ENCODE peak calls at places on chromosomes 6 and 20, in six cellular contexts. B is fibroblast of mammary gland, C is brain microvascular endothelial cell, T is neuronal stem cell, K is NCI-H1105, L is H54. Q is an unnamed sample.

GRCh38 chr6:80610821-80611220 is 504.4 kb downstream of the BCKDHB start:
- DNase-seq in B (peak), C (peak), T (no peak), K (no peak), L (no peak), Q (no peak)

GRCh38 chr6:27168586-27169443 is 78.7 kb upstream of the PRSS16 start:
- DNase-seq in B (peak), C (peak), T (no peak), K (no peak), L (no peak), Q (no peak)

GRCh38 chr6:159525445-159526031 is 167.5 kb downstream of the SOD2 start:
- DNase-seq in B (no peak), C (no peak), T (no peak), K (no peak), L (no peak), Q (no peak)

GRCh38 chr6:107318100-107318736 is 141.1 kb downstream of the PDSS2 start:
- DNase-seq in B (peak), C (peak), T (peak), K (peak), L (peak), Q (peak)

GRCh38 chr6:5782783-5783567 is 223.8 kb downstream of the NRN1 start:
- DNase-seq in B (no peak), C (no peak), T (no peak), K (peak), L (no peak), Q (no peak)

GRCh38 chr6:45185403-45186251 is 142.5 kb upstream of the RUNX2 start:
- DNase-seq in B (peak), C (no peak), T (no peak), K (no peak), L (no peak), Q (no peak)

GRCh38 chr6:157323114-157323923 is at the start of gene TMEM242:
- DNase-seq in B (peak), C (peak), T (peak), K (no peak), L (peak), Q (peak)

GRCh38 chr6:14767176-14767575 is 478.7 kb upstream of the JARID2 start:
- DNase-seq in B (no peak), C (no peak), T (no peak), K (peak), L (no peak), Q (no peak)

GRCh38 chr6:38725414-38726183 is 10.5 kb downstream of the DNAH8 start:
- DNase-seq in B (no peak), C (peak), T (no peak), K (no peak), L (peak), Q (no peak)

GRCh38 chr6:35025241-35026188 is 115.6 kb downstream of the TCP11 start:
- DNase-seq in B (peak), C (no peak), T (no peak), K (no peak), L (no peak), Q (no peak)

GRCh38 chr6:111487656-111488055 is 4.6 kb upstream of the REV3L start:
- DNase-seq in B (peak), C (peak), T (no peak), K (no peak), L (no peak), Q (peak)

GRCh38 chr20:32968833-32969241 is 35.4 kb downstream of the SUN5 start:
- DNase-seq in B (peak), C (no peak), T (no peak), K (no peak), L (no peak), Q (no peak)

GRCh38 chr6:166619912-166620311 is 7.1 kb downstream of the RPS6KA2 start:
- DNase-seq in B (peak), C (peak), T (no peak), K (no peak), L (no peak), Q (no peak)

GRCh38 chr6:130937942-130938604 is 110.9 kb downstream of the SMLR1 start:
- DNase-seq in B (no peak), C (peak), T (no peak), K (no peak), L (peak), Q (no peak)

GRCh38 chr6:45886776-45887175 is 128.9 kb downstream of the CLIC5 start:
- DNase-seq in B (no peak), C (no peak), T (no peak), K (no peak), L (no peak), Q (no peak)

GRCh38 chr6:141719476-141719875 is 413.2 kb upstream of the GJE1 start:
- DNase-seq in B (no peak), C (no peak), T (no peak), K (no peak), L (no peak), Q (no peak)

GRCh38 chr6:167787896-167788530 is 38.7 kb upstream of the AFDN start:
- DNase-seq in B (no peak), C (no peak), T (no peak), K (no peak), L (no peak), Q (no peak)

GRCh38 chr20:57089701-57090144 is 176.7 kb downstream of the BMP7 start:
- DNase-seq in B (peak), C (peak), T (peak), K (peak), L (peak), Q (peak)

GRCh38 chr20:61600061-61600460 is 348.0 kb downstream of the CDH4 start:
- DNase-seq in B (no peak), C (no peak), T (no peak), K (no peak), L (no peak), Q (no peak)

GRCh38 chr20:63219447-63219821 is 3.5 kb upstream of the YTHDF1 start:
- DNase-seq in B (no peak), C (no peak), T (no peak), K (no peak), L (no peak), Q (no peak)

GRCh38 chr20:62914970-62915457 is 11.3 kb downstream of the DIDO1 start:
- DNase-seq in B (no peak), C (peak), T (peak), K (no peak), L (no peak), Q (no peak)

GRCh38 chr6:142378138-142378875 is 76.5 kb downstream of the ADGRG6 start:
- DNase-seq in B (peak), C (peak), T (no peak), K (peak), L (no peak), Q (no peak)

GRCh38 chr6:138970159-138970558 is 17.9 kb downstream of the REPS1 start:
- DNase-seq in B (peak), C (no peak), T (no peak), K (no peak), L (no peak), Q (no peak)

Q was measured in GM06990.